ENCODE peak calls at places on chromosomes 13 and 19, in six cellular contexts. I is nephron progenitor cell, S is tibial nerve, B is GM06990, K is dermis microvascular lymphatic vessel endothelial cell, T is putamen. V is an unnamed sample.

GRCh38 chr19:29193116-29193515 is 19.8 kb downstream of the UQCRFS1 start:
- DNase-seq in I (no peak), S (no peak), B (no peak), K (no peak), T (no peak), V (no peak)

GRCh38 chr19:10074153-10074552 is 12.0 kb upstream of the SHFL start:
- DNase-seq in I (no peak), S (no peak), B (no peak), K (peak; percentile 41), T (no peak), V (peak; percentile 50)

GRCh38 chr19:7953060-7953459 is 9.6 kb upstream of the TIMM44 start:
- DNase-seq in I (no peak), S (no peak), B (no peak), K (peak; percentile 34), T (no peak), V (no peak)

GRCh38 chr19:3881272-3882040 is 971 bp downstream of the ATCAY start:
- DNase-seq in I (no peak), S (no peak), B (no peak), K (no peak), T (no peak), V (no peak)

GRCh38 chr19:13788991-13789390 is 6.3 kb upstream of the ZSWIM4 start:
- DNase-seq in I (no peak), S (no peak), B (no peak), K (no peak), T (no peak), V (no peak)

GRCh38 chr19:47315125-47315821 is 5.6 kb downstream of the C5AR1 start:
- DNase-seq in I (no peak), S (no peak), B (no peak), K (peak; percentile 57), T (peak; percentile 76), V (no peak)

GRCh38 chr13:91468301-91468700 is 69.9 kb downstream of the GPC5 start:
- DNase-seq in I (no peak), S (no peak), B (no peak), K (no peak), T (no peak), V (no peak)

GRCh38 chr19:12834976-12835757 is 788 bp upstream of the RTBDN start:
- DNase-seq in I (peak; percentile 59), S (no peak), B (no peak), K (no peak), T (no peak), V (no peak)

GRCh38 chr19:51546107-51546649 is 14.7 kb upstream of the SIGLEC6 start:
- DNase-seq in I (no peak), S (no peak), B (no peak), K (no peak), T (no peak), V (no peak)

GRCh38 chr13:44974056-44974798 is 15.0 kb downstream of the NUFIP1 start:
- DNase-seq in I (no peak), S (no peak), B (peak; percentile 9), K (peak; percentile 71), T (no peak), V (no peak)

GRCh38 chr19:8576273-8576993 is 809 bp downstream of the MYO1F start:
- DNase-seq in I (no peak), S (no peak), B (no peak), K (no peak), T (no peak), V (no peak)

GRCh38 chr13:111632906-111633305 is 312.5 kb downstream of the TEX29 start:
- DNase-seq in I (peak; percentile 20), S (no peak), B (no peak), K (no peak), T (no peak), V (no peak)

GRCh38 chr19:53868892-53869804 is 1.5 kb downstream of the MYADM start:
- DNase-seq in I (peak; percentile 89), S (peak; percentile 71), B (peak; percentile 94), K (peak; percentile 85), T (peak; percentile 55), V (peak; percentile 91)

GRCh38 chr13:96397807-96398206 is 307.9 kb downstream of the HS6ST3 start:
- DNase-seq in I (no peak), S (no peak), B (no peak), K (no peak), T (no peak), V (no peak)

GRCh38 chr13:74768521-74769090 is 634.4 kb upstream of the KLF12 start:
- DNase-seq in I (no peak), S (no peak), B (no peak), K (no peak), T (no peak), V (no peak)

GRCh38 chr19:54576411-54576976 is 2.9 kb downstream of the LILRA2 start:
- DNase-seq in I (no peak), S (no peak), B (no peak), K (no peak), T (no peak), V (no peak)

GRCh38 chr13:21703846-21704245 is 33.0 kb downstream of the FGF9 start:
- DNase-seq in I (no peak), S (no peak), B (no peak), K (no peak), T (no peak), V (no peak)

GRCh38 chr19:18046066-18046718 is 38.2 kb downstream of the ARRDC2 start:
- DNase-seq in I (no peak), S (no peak), B (no peak), K (peak; percentile 51), T (no peak), V (no peak)

GRCh38 chr19:5355693-5356092 is 15.1 kb upstream of the PTPRS start:
- DNase-seq in I (no peak), S (no peak), B (no peak), K (no peak), T (no peak), V (no peak)

GRCh38 chr19:28541029-28541428 is 671.9 kb downstream of the UQCRFS1 start:
- DNase-seq in I (no peak), S (no peak), B (no peak), K (no peak), T (no peak), V (no peak)

GRCh38 chr13:97030705-97031452 is 36.6 kb upstream of the OXGR1 start:
- DNase-seq in I (no peak), S (no peak), B (no peak), K (peak; percentile 80), T (no peak), V (peak; percentile 17)

GRCh38 chr13:19713186-19713965 is 69.4 kb downstream of the PSPC1 start:
- DNase-seq in I (no peak), S (no peak), B (peak; percentile 6), K (peak; percentile 52), T (no peak), V (no peak)

GRCh38 chr19:4557186-4557970 is 2.1 kb downstream of the SEMA6B start:
- DNase-seq in I (peak; percentile 36), S (no peak), B (no peak), K (peak; percentile 60), T (no peak), V (no peak)

GRCh38 chr19:18865973-18866799 is 29.8 kb downstream of the CERS1 start:
- DNase-seq in I (peak; percentile 87), S (peak; percentile 36), B (peak; percentile 71), K (peak; percentile 67), T (peak; percentile 56), V (peak; percentile 91)

GRCh38 chr13:97205971-97206370 is 16.2 kb upstream of the MBNL2 start:
- DNase-seq in I (no peak), S (no peak), B (no peak), K (peak; percentile 10), T (no peak), V (no peak)

GRCh38 chr13:111636271-111636670 is 315.8 kb downstream of the TEX29 start:
- DNase-seq in I (no peak), S (no peak), B (no peak), K (no peak), T (no peak), V (no peak)

GRCh38 chr13:41780736-41781708 is 179.9 kb downstream of the VWA8 start:
- DNase-seq in I (no peak), S (no peak), B (no peak), K (no peak), T (no peak), V (no peak)

GRCh38 chr13:102892504-102892903 is 46.7 kb downstream of the ERCC5 start:
- DNase-seq in I (no peak), S (no peak), B (no peak), K (no peak), T (no peak), V (no peak)

GRCh38 chr13:112071902-112072530 is 5.1 kb downstream of the SOX1 start:
- DNase-seq in I (peak; percentile 30), S (no peak), B (no peak), K (no peak), T (no peak), V (no peak)

GRCh38 chr19:10182847-10183246 is 11.9 kb downstream of the DNMT1 start:
- DNase-seq in I (no peak), S (no peak), B (no peak), K (no peak), T (no peak), V (no peak)

GRCh38 chr19:35879770-35880317 is 11.5 kb downstream of the APLP1 start:
- DNase-seq in I (peak; percentile 100), S (peak; percentile 74), B (peak; percentile 75), K (peak; percentile 85), T (peak; percentile 81), V (peak; percentile 83)

GRCh38 chr13:99647593-99647980 is 146.3 kb downstream of the TM9SF2 start:
- DNase-seq in I (no peak), S (no peak), B (no peak), K (no peak), T (no peak), V (no peak)

GRCh38 chr13:36712785-36713184 is 39.0 kb downstream of the SERTM1 start:
- DNase-seq in I (no peak), S (no peak), B (no peak), K (no peak), T (no peak), V (no peak)

GRCh38 chr13:29847501-29847983 is 2.9 kb downstream of the UBL3 start:
- DNase-seq in I (peak; percentile 14), S (no peak), B (no peak), K (peak; percentile 38), T (peak; percentile 65), V (no peak)

GRCh38 chr13:37068962-37069361 is 9.5 kb upstream of the SUPT20H start:
- DNase-seq in I (no peak), S (no peak), B (no peak), K (peak; percentile 33), T (no peak), V (peak; percentile 15)

GRCh38 chr13:111907341-111907880 is 159.5 kb upstream of the SOX1 start:
- DNase-seq in I (no peak), S (no peak), B (no peak), K (no peak), T (no peak), V (no peak)

GRCh38 chr19:55492362-55492944 is 4.2 kb downstream of the SSC5D start:
- DNase-seq in I (no peak), S (no peak), B (no peak), K (no peak), T (no peak), V (no peak)

GRCh38 chr19:289651-290538 is 1.3 kb downstream of the PLPP2 start:
- DNase-seq in I (no peak), S (no peak), B (no peak), K (peak; percentile 85), T (no peak), V (no peak)

GRCh38 chr19:52602931-52603330 is 32.8 kb downstream of the ZNF701 start:
- DNase-seq in I (no peak), S (no peak), B (no peak), K (no peak), T (no peak), V (no peak)

V was measured in GM13977.